ENCODE peak calls at places on chromosomes 1 and 21, in four cellular contexts. M is heart left ventricle, E is ACHN, D is Calu3. A is an unnamed sample.

GRCh38 chr1:245856944-245857531 is 650.0 kb downstream of the SMYD3 start:
- DNase-seq in M (no peak), E (no peak), D (peak), A (peak)

GRCh38 chr1:205664399-205665108 is 15.8 kb downstream of the SLC45A3 start:
- DNase-seq in M (no peak), E (no peak), D (peak), A (peak)

GRCh38 chr1:63980706-63981407 is 207.0 kb downstream of the ROR1 start:
- DNase-seq in M (no peak), E (no peak), D (peak), A (peak)

GRCh38 chr1:117629625-117630422 is 24.0 kb downstream of the TENT5C start:
- DNase-seq in M (no peak), E (no peak), D (no peak), A (peak)

GRCh38 chr1:35369922-35370671 is 101.6 kb downstream of the ZMYM4 start:
- DNase-seq in M (peak), E (no peak), D (no peak), A (peak)

GRCh38 chr21:45324430-45325205 is 36.9 kb upstream of the POFUT2 start:
- DNase-seq in M (peak), E (no peak), D (no peak), A (no peak)

GRCh38 chr21:43817157-43818086 is 28.0 kb downstream of the RRP1 start:
- DNase-seq in M (no peak), E (no peak), D (no peak), A (no peak)

GRCh38 chr1:36327421-36328087 is 4.1 kb upstream of the EVA1B start:
- DNase-seq in M (no peak), E (no peak), D (no peak), A (peak)

GRCh38 chr21:38123626-38124025 is 133.2 kb upstream of the KCNJ15 start:
- DNase-seq in M (no peak), E (no peak), D (no peak), A (no peak)

GRCh38 chr1:79497193-79497773 is 490.8 kb upstream of the ADGRL4 start:
- DNase-seq in M (no peak), E (peak), D (peak), A (peak)

GRCh38 chr1:109399326-109399957 is 1.7 kb upstream of the SORT1 start:
- DNase-seq in M (no peak), E (peak), D (peak), A (peak)

GRCh38 chr1:212044851-212045250 is 9.3 kb downstream of the DTL start:
- DNase-seq in M (no peak), E (no peak), D (no peak), A (no peak)

GRCh38 chr1:223057569-223058093 is 85.4 kb downstream of the TLR5 start:
- DNase-seq in M (no peak), E (no peak), D (no peak), A (no peak)

GRCh38 chr1:247209306-247209900 is 37.6 kb upstream of the ZNF124 start:
- DNase-seq in M (no peak), E (no peak), D (no peak), A (no peak)

GRCh38 chr1:60998786-60999185 is 83.6 kb upstream of the NFIA start:
- DNase-seq in M (no peak), E (no peak), D (no peak), A (peak)

GRCh38 chr1:112532074-112532473 is 23.3 kb downstream of the WNT2B start:
- DNase-seq in M (no peak), E (no peak), D (no peak), A (no peak)

GRCh38 chr21:34599534-34600101 is 15.3 kb downstream of the RCAN1 start:
- DNase-seq in M (no peak), E (no peak), D (no peak), A (no peak)

GRCh38 chr21:14545906-14546480 is at the start of gene SAMSN1:
- DNase-seq in M (peak), E (no peak), D (peak), A (peak)

A was measured in trophoblast cell.